ENCODE peak calls at places on chromosome 5, in six cellular contexts. Q is kidney epithelial cell, V is thyroid gland, K is GM23338, Z is astrocyte of the spinal cord, C is sigmoid colon. Y is an unnamed sample.

GRCh38 chr5:10746711-10747110 is 14.3 kb downstream of the DAP start:
- DNase-seq in Q (no peak), V (peak), K (no peak), C (no peak), Z (no peak), Y (no peak)

GRCh38 chr5:113053614-113054013 is 77.0 kb downstream of the DCP2 start:
- DNase-seq in V (no peak), K (no peak), C (no peak), Z (peak), Q (no peak), Y (no peak)

GRCh38 chr5:15819617-15820016 is 319.6 kb downstream of the FBXL7 start:
- DNase-seq in C (no peak), V (no peak), Z (no peak), K (no peak), Q (no peak), Y (no peak)

GRCh38 chr5:113274836-113275414 is 159.9 kb downstream of the TSSK1B start:
- DNase-seq in Q (no peak), V (no peak), C (no peak), Z (no peak), K (peak), Y (no peak)

GRCh38 chr5:138953370-138954256 is 78.5 kb upstream of the LRRTM2 start:
- DNase-seq in Q (no peak), C (peak), K (no peak), V (peak), Z (peak), Y (peak)

GRCh38 chr5:10534491-10535236 is 29.2 kb upstream of the ANKRD33B start:
- DNase-seq in Q (no peak), C (peak), V (no peak), Z (no peak), K (no peak), Y (no peak)

GRCh38 chr5:172778223-172778814 is 7.3 kb upstream of the DUSP1 start:
- DNase-seq in Q (no peak), Z (peak), C (peak), V (no peak), K (no peak), Y (peak)

GRCh38 chr5:132428811-132429440 is 59.4 kb downstream of the SLC22A5 start:
- DNase-seq in K (no peak), V (no peak), C (no peak), Q (peak), Z (peak), Y (peak)

GRCh38 chr5:122661496-122662180 is 113.2 kb upstream of the SNX2 start:
- DNase-seq in C (no peak), K (no peak), Z (no peak), Q (no peak), V (no peak), Y (peak)

GRCh38 chr5:131475416-131476045 is 159.5 kb downstream of the RAPGEF6 start:
- DNase-seq in Z (peak), Q (no peak), C (no peak), K (no peak), V (no peak), Y (peak)

GRCh38 chr5:24472518-24472917 is 172.3 kb downstream of the CDH10 start:
- DNase-seq in Z (no peak), K (no peak), V (no peak), C (no peak), Q (no peak), Y (no peak)

GRCh38 chr5:9370256-9370655 is 175.6 kb downstream of the SEMA5A start:
- DNase-seq in Q (no peak), Z (no peak), V (no peak), K (no peak), C (no peak), Y (peak)

GRCh38 chr5:125575561-125576504 is 829.4 kb upstream of the ZNF608 start:
- DNase-seq in K (peak), V (peak), Z (peak), Q (no peak), C (peak), Y (no peak)

GRCh38 chr5:135559342-135559741 is 19.4 kb downstream of the CXCL14 start:
- DNase-seq in Q (no peak), Z (no peak), V (no peak), K (peak), C (peak), Y (peak)

GRCh38 chr5:112604741-112605390 is 132.8 kb upstream of the APC start:
- DNase-seq in K (peak), C (no peak), Q (no peak), Z (no peak), V (no peak), Y (no peak)

GRCh38 chr5:58156354-58156753 is 303.5 kb downstream of the PLK2 start:
- DNase-seq in C (no peak), Z (peak), K (no peak), Q (no peak), V (no peak), Y (peak)

GRCh38 chr5:133307275-133307674 is 255.5 kb downstream of the HSPA4 start:
- DNase-seq in Q (no peak), K (no peak), Z (no peak), C (no peak), V (no peak), Y (no peak)

GRCh38 chr5:170109059-170110031 is 3.6 kb downstream of the FOXI1 start:
- DNase-seq in K (no peak), C (no peak), V (no peak), Q (no peak), Z (no peak), Y (no peak)

GRCh38 chr5:1104327-1105006 is 7.4 kb downstream of the SLC12A7 start:
- DNase-seq in K (no peak), Z (no peak), V (no peak), Q (no peak), C (no peak), Y (no peak)

GRCh38 chr5:79200573-79201183 is 35.3 kb upstream of the JMY start:
- DNase-seq in C (no peak), Q (no peak), K (no peak), Z (no peak), V (no peak), Y (no peak)

GRCh38 chr5:10702040-10702629 is 58.9 kb downstream of the DAP start:
- DNase-seq in Z (peak), V (peak), K (no peak), C (no peak), Q (peak), Y (peak)

GRCh38 chr5:124162782-124163532 is 583.5 kb downstream of the ZNF608 start:
- DNase-seq in Z (peak), K (no peak), C (no peak), Q (no peak), V (peak), Y (no peak)

GRCh38 chr5:131217791-131218190 is 46.1 kb upstream of the CDC42SE2 start:
- DNase-seq in Z (no peak), V (no peak), C (no peak), K (no peak), Q (no peak), Y (no peak)

GRCh38 chr5:139646912-139647391 is 1.2 kb upstream of the CXXC5 start:
- DNase-seq in C (peak), Q (no peak), V (peak), Z (no peak), K (peak), Y (no peak)

GRCh38 chr5:55991768-55992486 is 2.8 kb downstream of the IL6ST start:
- DNase-seq in K (no peak), C (no peak), V (no peak), Z (no peak), Q (no peak), Y (peak)

GRCh38 chr5:81425569-81425968 is 31.6 kb upstream of the ACOT12 start:
- DNase-seq in C (no peak), Z (peak), V (no peak), Q (peak), K (peak), Y (peak)

GRCh38 chr5:170508660-170509322 is 5.0 kb downstream of the KCNIP1 start:
- DNase-seq in C (no peak), K (peak), V (no peak), Z (no peak), Q (no peak), Y (no peak)

DNA sequence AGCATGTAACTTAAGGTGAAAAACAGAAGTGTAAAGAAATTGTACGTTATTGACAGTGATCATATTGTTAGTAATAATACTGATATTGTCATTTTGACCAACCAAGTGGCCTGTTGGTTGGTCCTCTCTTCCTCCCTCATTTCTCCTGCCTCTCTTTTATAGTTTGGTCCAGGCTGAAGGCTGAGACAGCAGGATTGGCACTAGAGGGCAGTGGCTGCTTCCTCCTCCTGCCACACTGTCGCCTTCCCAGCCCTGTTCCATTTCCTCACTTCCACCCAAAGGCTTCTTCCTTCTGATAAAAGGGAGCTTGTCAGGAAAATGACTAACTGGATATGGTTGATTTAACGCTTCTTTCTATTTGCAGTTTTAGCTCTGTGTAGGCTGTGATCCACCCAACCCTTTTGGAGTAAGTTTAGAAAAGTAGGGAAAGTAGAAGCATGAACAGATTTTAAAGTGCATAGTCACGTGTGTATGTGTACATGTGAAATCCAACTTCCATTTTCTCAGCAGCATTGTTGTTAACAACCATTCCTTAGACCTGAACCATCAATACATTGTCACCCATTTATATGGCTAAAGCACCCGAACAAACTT is 35.6 kb downstream of the PTCD2 start:
- DNase-seq in Z (peak), Q (no peak), K (peak), V (peak), C (no peak), Y (peak)
- TF ChIP-seq CTCF in Z (peak), Q (peak), K (peak), V (peak), C (no peak), Y (peak)

GRCh38 chr5:137621861-137622823 is 113.7 kb downstream of the KLHL3 start:
- DNase-seq in K (no peak), C (peak), Q (no peak), V (no peak), Z (peak), Y (peak)
- H3K4me3 ChIP-seq in K (no peak), C (no peak), Q (no peak), V (no peak), Z (no peak), Y (no peak)

DNA sequence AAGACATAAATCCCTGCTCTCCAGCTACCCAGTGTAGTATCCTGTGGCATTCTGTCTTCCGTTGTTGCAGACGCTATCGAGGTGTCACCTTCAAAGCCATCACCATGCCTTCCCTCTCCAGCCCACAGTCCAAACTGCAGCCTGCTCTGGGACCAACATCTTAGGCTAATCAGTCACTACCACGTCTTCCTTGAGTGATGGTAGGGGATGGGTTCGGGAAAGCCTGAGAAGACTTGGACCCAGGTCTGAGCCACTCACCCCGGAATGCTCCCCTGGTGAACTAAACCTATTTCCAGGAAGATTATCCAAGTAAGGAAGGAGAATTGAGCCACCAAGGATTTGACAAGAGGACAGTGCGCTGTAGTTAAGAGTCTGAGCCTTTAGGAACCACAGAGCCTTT is 52.9 kb upstream of the IRX1 start:
- DNase-seq in C (no peak), K (no peak), V (no peak), Z (no peak), Q (no peak), Y (no peak)
- TF ChIP-seq CTCF in C (no peak), K (no peak), V (no peak), Z (no peak), Q (no peak), Y (no peak)

GRCh38 chr5:6402939-6403338 is 24.6 kb upstream of the MED10 start:
- DNase-seq in V (no peak), Z (no peak), K (no peak), C (no peak), Q (no peak), Y (peak)

GRCh38 chr5:6404129-6404528 is 25.8 kb upstream of the MED10 start:
- DNase-seq in V (no peak), Q (no peak), C (no peak), Z (no peak), K (no peak), Y (peak)

GRCh38 chr5:6401410-6401809 is 23.1 kb upstream of the MED10 start:
- DNase-seq in V (no peak), Q (no peak), C (no peak), K (no peak), Z (no peak), Y (no peak)

GRCh38 chr5:6405591-6405990 is 27.2 kb upstream of the MED10 start:
- DNase-seq in K (no peak), Z (no peak), V (no peak), Q (no peak), C (no peak), Y (no peak)

DNA sequence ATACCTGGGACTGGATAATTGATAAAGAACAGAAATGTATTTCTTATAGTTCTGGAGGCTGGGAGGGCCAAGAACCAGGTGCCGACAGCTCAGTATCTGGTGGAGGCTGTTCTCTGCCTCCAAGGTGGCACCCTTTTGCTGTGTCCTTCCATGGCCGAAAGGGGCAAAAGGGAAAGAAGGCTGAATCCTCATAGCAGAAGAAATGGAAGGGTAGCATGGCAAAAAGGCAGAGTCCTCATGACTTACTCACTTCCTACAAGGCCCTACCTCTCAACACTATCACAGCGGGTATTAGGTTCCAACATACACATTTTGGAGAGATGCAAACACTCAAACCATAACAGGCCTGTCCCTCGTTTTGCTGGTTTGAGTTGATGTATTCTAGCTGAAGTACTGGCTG is 25.1 kb upstream of the MED10 start:
- DNase-seq in C (no peak), Q (no peak), V (no peak), Z (no peak), K (no peak), Y (no peak)
- H3K4me3 ChIP-seq in C (no peak), Q (no peak), V (no peak), Z (no peak), K (no peak), Y (no peak)

GRCh38 chr5:167970002-167970401 is 321.4 kb upstream of the WWC1 start:
- DNase-seq in Z (peak), C (no peak), Q (no peak), K (no peak), V (no peak), Y (peak)
- TF ChIP-seq CTCF in Z (peak), C (no peak), Q (no peak), K (no peak), V (no peak), Y (peak)

DNA sequence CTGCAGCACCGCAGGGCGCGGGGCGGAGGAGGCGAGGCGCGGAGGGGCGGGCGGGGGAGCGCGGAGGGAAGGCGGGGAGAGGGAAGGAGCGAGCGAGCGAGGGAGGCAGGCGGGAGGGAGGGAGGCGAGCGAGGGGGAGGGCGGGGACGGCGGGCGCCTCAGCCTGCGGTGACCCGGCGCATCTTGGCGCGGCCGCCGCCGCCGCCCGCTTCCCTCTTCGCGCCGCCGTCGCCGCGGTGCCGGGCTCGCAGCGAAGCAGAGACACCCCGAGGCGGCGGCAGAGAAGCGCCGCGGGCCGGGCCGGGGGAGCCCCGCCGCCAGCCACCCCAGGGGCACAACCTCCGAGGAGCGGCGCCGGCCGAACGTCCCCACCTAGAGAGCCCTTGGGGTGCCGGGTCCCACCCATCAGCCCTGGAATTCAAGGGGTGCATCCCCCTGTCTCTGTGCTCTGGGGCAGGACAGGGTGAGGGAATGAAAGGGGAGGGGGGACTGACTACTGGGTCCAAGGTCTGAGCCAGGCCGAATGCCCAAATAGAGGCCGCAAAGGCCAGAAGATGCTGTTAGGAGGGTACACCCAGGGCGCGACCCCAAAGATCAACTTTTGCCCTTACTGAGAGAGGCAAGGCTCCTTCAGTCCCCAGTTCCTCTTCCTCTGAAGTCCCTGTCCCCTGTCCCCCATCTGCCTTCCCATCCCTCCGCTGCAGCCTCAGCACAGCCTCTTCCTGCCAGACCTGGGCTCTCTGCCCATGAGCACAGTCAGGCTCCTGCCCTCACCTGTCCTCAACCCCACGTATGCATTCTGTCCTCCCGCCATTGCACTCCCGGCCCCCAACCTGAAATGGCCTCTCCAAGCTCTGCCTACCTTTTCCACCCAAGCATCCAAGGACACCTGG is at the start of gene ADAMTS2:
- DNase-seq in Z (peak), V (no peak), Q (no peak), C (peak), K (peak), Y (peak)
- H3K4me3 ChIP-seq in Z (peak), V (peak), Q (peak), C (peak), K (peak), Y (peak)